ENCODE peak calls at places on chromosomes 2 and 18, in eight cellular contexts. Z is amniotic epithelial cell, G is mesenchymal stem cell, P is AG09319, Y is DMS153, D is BE2C, C is hepatic stellate cell, M is fibroblast of the conjunctiva. S is an unnamed sample.

GRCh38 chr2:62198237-62198633 is 2.3 kb downstream of the B3GNT2 start:
- DNase-seq in Z (no peak), G (no peak), P (no peak), Y (no peak), D (no peak), C (no peak), M (no peak), S (peak)

GRCh38 chr2:187964742-187965141 is 326.9 kb upstream of the GULP1 start:
- DNase-seq in Z (peak), G (no peak), P (no peak), Y (no peak), D (no peak), C (no peak), M (no peak), S (no peak)

GRCh38 chr2:29233428-29233827 is 118.2 kb downstream of the CLIP4 start:
- DNase-seq in Z (no peak), G (no peak), P (no peak), Y (no peak), D (no peak), C (no peak), M (no peak), S (no peak)

GRCh38 chr18:57743008-57743407 is 60.1 kb downstream of the ATP8B1 start:
- DNase-seq in Z (peak), G (no peak), P (peak), Y (no peak), D (no peak), C (peak), M (no peak), S (no peak)

GRCh38 chr2:109527846-109528705 is 85.7 kb downstream of the SEPTIN10 start:
- DNase-seq in Z (no peak), G (no peak), P (no peak), Y (no peak), D (no peak), C (no peak), M (no peak), S (no peak)

GRCh38 chr2:132668986-132669853 is 785 bp downstream of the LYPD1 start:
- DNase-seq in Z (peak), G (peak), P (no peak), Y (peak), D (no peak), C (no peak), M (no peak), S (no peak)

GRCh38 chr2:38233231-38233983 is 143.7 kb downstream of the ATL2 start:
- DNase-seq in Z (peak), G (peak), P (peak), Y (no peak), D (no peak), C (no peak), M (peak), S (no peak)

GRCh38 chr2:5974477-5974876 is 282.3 kb downstream of the SOX11 start:
- DNase-seq in Z (no peak), G (no peak), P (no peak), Y (no peak), D (no peak), C (no peak), M (no peak), S (no peak)

GRCh38 chr18:34985963-34986362 is 55.2 kb upstream of the MAPRE2 start:
- DNase-seq in Z (no peak), G (no peak), P (no peak), Y (no peak), D (no peak), C (no peak), M (no peak), S (no peak)

GRCh38 chr18:29174891-29175290 is 998.0 kb upstream of the CDH2 start:
- DNase-seq in Z (no peak), G (no peak), P (no peak), Y (no peak), D (no peak), C (no peak), M (no peak), S (no peak)

GRCh38 chr18:48902023-48902855 is 48.5 kb downstream of the SMAD7 start:
- DNase-seq in Z (peak), G (peak), P (peak), Y (peak), D (peak), C (peak), M (peak), S (no peak)

GRCh38 chr2:188199716-188200128 is 92.0 kb upstream of the GULP1 start:
- DNase-seq in Z (peak), G (peak), P (no peak), Y (no peak), D (no peak), C (peak), M (no peak), S (no peak)

GRCh38 chr2:174334781-174335604 is at the start of gene SP9:
- DNase-seq in Z (no peak), G (peak), P (peak), Y (peak), D (peak), C (no peak), M (peak), S (peak)

GRCh38 chr2:120343433-120344105 is 2.4 kb upstream of the INHBB start:
- DNase-seq in Z (peak), G (peak), P (peak), Y (peak), D (peak), C (peak), M (peak), S (peak)

GRCh38 chr2:75224636-75225094 is 25.3 kb upstream of the TACR1 start:
- DNase-seq in Z (no peak), G (peak), P (no peak), Y (peak), D (peak), C (no peak), M (no peak), S (peak)

GRCh38 chr2:236371010-236371409 is 106.8 kb upstream of the ASB18 start:
- DNase-seq in Z (no peak), G (no peak), P (no peak), Y (no peak), D (no peak), C (no peak), M (no peak), S (no peak)

GRCh38 chr2:159637237-159637636 is 20.9 kb upstream of the BAZ2B start:
- DNase-seq in Z (no peak), G (no peak), P (no peak), Y (no peak), D (no peak), C (no peak), M (no peak), S (no peak)

GRCh38 chr2:127218843-127219715 is 1.0 kb downstream of the CYP27C1 start:
- DNase-seq in Z (no peak), G (peak), P (no peak), Y (no peak), D (peak), C (no peak), M (no peak), S (no peak)

GRCh38 chr18:29664278-29665021 is 1378.1 kb downstream of the DSC3 start:
- DNase-seq in Z (no peak), G (peak), P (no peak), Y (no peak), D (no peak), C (no peak), M (no peak), S (no peak)

GRCh38 chr2:25161055-25161781 is 7.2 kb downstream of the POMC start:
- DNase-seq in Z (peak), G (no peak), P (no peak), Y (no peak), D (no peak), C (no peak), M (peak), S (peak)

GRCh38 chr2:85653996-85654395 is 14.0 kb downstream of the SFTPB start:
- DNase-seq in Z (no peak), G (no peak), P (no peak), Y (no peak), D (no peak), C (no peak), M (no peak), S (no peak)

S was measured in erythroblast.